ENCODE peak calls at places on chromosomes 7 and 10, in five cellular contexts. H is esophagus squamous epithelium, Z is gastrocnemius medialis, I is thoracic aorta, E is OCI-LY7. Y is an unnamed sample. For H3K36me3, the result is how much of the 10 kb centered on the place peaks cover.

GRCh38 chr7:39016609-39017008 is 38.9 kb downstream of the POU6F2 start:
- DNase-seq in H (no peak), E (no peak), Z (no peak), I (no peak), Y (no peak)

GRCh38 chr7:4227105-4228010 is 454.7 kb upstream of the FOXK1 start:
- DNase-seq in Z (no peak), H (no peak), I (no peak), E (no peak), Y (no peak)

GRCh38 chr7:98879198-98879988 is 1.1 kb downstream of the TRRAP start:
- DNase-seq in I (no peak), Z (peak), H (no peak), E (peak), Y (no peak)

GRCh38 chr10:37442882-37443281 is 317.5 kb downstream of the ANKRD30A start:
- DNase-seq in Z (no peak), E (no peak), H (no peak), I (no peak), Y (no peak)

GRCh38 chr7:129227646-129228578 is 3.1 kb downstream of the AHCYL2 start:
- DNase-seq in H (no peak), I (no peak), E (no peak), Z (no peak), Y (no peak)

GRCh38 chr7:51224811-51225581 is 91.6 kb downstream of the COBL start:
- DNase-seq in E (no peak), Z (peak), I (no peak), H (no peak), Y (no peak)

GRCh38 chr10:72421895-72422540 is 67.3 kb upstream of the DNAJB12 start:
- DNase-seq in H (no peak), I (no peak), Z (no peak), E (no peak), Y (no peak)

GRCh38 chr7:35722054-35722849 is 27.3 kb upstream of the HERPUD2 start:
- DNase-seq in Z (no peak), H (no peak), E (peak), I (no peak), Y (no peak)

GRCh38 chr7:81064446-81064845 is 145.6 kb upstream of the SEMA3C start:
- DNase-seq in I (no peak), E (no peak), Z (no peak), H (no peak), Y (no peak)

GRCh38 chr7:122463631-122464030 is 159.1 kb upstream of the FEZF1 start:
- DNase-seq in Z (no peak), E (no peak), H (no peak), I (no peak), Y (no peak)

GRCh38 chr7:63899691-63900393 is 98.8 kb upstream of the ZNF722 start:
- DNase-seq in I (peak), Z (peak), E (no peak), H (peak), Y (no peak)

GRCh38 chr10:1007583-1007982 is 18.1 kb downstream of the IDI2 start:
- DNase-seq in I (no peak), Z (no peak), E (no peak), H (no peak), Y (no peak)

GRCh38 chr7:27213904-27214586 is 14.2 kb upstream of the HOXA13 start:
- DNase-seq in I (no peak), E (no peak), Z (no peak), H (no peak), Y (no peak)

GRCh38 chr10:124006526-124006925 is 86.9 kb downstream of the CHST15 start:
- DNase-seq in E (no peak), Z (peak), I (no peak), H (no peak), Y (no peak)

GRCh38 chr10:93552780-93553179 is 13.7 kb upstream of the FFAR4 start:
- DNase-seq in E (no peak), I (no peak), H (no peak), Z (no peak), Y (no peak)

GRCh38 chr7:116776610-116777289 is 85.6 kb upstream of the CAPZA2 start:
- DNase-seq in Z (no peak), E (no peak), H (no peak), I (no peak), Y (peak)

GRCh38 chr7:96016735-96017134 is 244.4 kb downstream of the DYNC1I1 start:
- DNase-seq in I (no peak), H (no peak), Z (no peak), E (no peak), Y (no peak)

GRCh38 chr10:70328987-70329386 is 45.2 kb upstream of the NPFFR1 start:
- DNase-seq in Z (peak), H (no peak), E (no peak), I (no peak), Y (no peak)

GRCh38 chr10:100364735-100365391 is 17.8 kb downstream of the SCD start:
- DNase-seq in H (no peak), I (no peak), E (no peak), Z (peak), Y (peak)

GRCh38 chr10:76456190-76456589 is 1024.8 kb downstream of the LRMDA start:
- DNase-seq in Z (peak), I (no peak), H (no peak), E (no peak), Y (no peak)

GRCh38 chr7:95527033-95527775 is 41.5 kb downstream of the ASB4 start:
- DNase-seq in E (peak), Z (peak), H (no peak), I (no peak), Y (peak)

GRCh38 chr10:42645103-42645502 is 6.7 kb upstream of the ZNF33B start:
- DNase-seq in Z (no peak), H (no peak), E (no peak), I (no peak), Y (no peak)

GRCh38 chr7:24826662-24827020 is 69.4 kb upstream of the GSDME start:
- DNase-seq in H (no peak), Z (no peak), I (no peak), E (no peak), Y (no peak)

GRCh38 chr7:121005996-121006565 is 17.6 kb downstream of the CPED1 start:
- DNase-seq in Z (no peak), I (no peak), E (no peak), H (no peak), Y (no peak)

GRCh38 chr7:56471811-56472210 is 355.6 kb upstream of the NUPR2 start:
- DNase-seq in I (no peak), E (no peak), Z (no peak), H (no peak), Y (no peak)

DNA sequence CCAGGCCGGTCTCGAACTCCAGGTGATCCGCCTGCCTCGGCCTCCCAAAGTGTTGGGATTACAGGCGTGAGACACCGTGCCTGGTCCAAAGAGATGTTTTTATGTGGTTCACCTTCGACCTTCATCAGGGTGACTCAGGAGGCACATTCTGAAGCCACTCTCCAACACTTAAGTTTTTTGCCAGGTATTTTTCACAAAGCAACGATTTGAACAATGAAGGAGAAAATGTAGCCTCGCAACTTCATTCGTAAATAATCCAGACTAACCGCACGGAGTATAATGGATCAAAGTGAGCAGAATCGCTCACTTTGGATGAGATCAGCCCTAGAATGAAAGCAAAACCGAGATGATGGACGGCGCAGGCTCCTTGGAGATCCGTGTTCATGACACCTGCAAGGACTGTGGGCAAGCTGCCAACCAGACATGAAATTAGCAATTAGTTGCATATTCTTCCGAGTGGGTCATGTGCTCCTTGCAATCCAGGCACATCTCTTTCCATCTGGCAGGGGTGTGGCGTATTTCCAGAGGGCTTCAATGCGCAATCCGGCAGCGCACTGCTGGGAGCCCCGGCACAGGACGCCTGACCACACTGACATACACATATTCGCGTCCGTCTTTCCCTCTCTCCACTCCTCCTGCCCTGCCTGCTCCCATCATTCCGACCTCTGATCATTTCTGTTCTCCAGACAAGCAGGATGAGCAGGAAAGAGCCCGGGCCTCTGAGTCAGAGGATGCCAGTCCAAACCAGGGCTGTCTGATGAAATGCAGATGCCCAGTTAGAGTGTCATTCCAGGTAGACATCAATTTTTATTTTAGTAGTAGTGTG is 148.4 kb downstream of the KLF6 start:
- DNase-seq in H (no peak), Z (no peak), E (no peak), I (no peak), Y (no peak)
- H3K36me3 ChIP-seq in H (under half), Z (under half), E (under half), I (under half), Y (under half)

DNA sequence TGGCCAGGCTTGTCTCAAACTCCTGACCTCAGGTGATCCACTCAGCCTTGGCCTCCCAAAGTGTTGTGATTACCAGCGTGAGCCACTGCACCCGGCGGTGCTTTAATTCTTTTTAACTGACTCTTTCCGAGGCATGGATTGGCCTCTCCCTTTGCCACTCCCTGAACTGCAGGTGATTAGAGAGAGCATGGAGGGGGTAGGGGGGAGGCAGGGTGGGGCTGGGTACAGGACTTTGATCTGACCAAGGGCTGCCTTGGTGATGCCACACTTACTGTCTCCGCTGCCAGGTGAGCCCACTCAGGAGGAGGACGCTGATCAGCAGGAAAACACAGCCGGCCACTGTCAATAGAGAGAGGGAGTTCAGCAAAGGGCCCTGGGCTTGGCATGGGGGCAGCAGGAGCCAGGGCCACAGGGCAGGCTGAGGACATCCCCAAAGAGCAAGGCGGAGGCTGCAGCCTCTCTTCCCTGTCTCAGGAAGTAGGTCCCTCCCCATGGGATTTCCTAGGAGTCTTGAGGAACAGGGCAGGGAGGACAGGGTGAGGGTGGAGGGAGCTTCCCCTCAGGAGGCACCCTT is 40.5 kb upstream of the IL15RA start:
- DNase-seq in E (no peak), I (no peak), Z (no peak), H (no peak), Y (no peak)
- H3K36me3 ChIP-seq in E (under half), I (under half), Z (under half), H (under half), Y (under half)

GRCh38 chr10:73771722-73772279 is 10.0 kb upstream of the CHCHD1 start:
- DNase-seq in E (peak), I (no peak), Z (peak), H (no peak), Y (no peak)
- H3K36me3 ChIP-seq in E (half or more), I (under half), Z (under half), H (half or more), Y (under half)

DNA sequence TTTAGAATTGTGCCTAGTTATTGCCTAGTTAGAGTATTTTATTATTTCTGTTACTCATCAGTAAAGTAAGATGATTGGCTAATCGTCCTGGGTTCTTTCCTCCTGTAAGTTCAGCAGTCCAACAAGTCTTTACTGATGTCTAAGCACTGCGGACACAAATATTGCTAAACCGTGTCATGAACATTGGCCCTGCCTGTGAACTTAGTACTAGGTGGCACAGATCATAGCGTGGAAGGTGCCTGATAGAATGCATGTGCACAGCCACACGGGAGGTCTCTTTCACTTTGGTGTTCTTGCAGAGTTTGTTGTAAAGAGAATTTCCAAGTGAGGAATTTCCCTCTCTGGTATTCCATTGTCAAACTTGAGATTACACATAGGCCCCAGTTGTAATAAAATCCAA is 38.0 kb downstream of the RBM33 start:
- DNase-seq in H (no peak), Z (no peak), E (no peak), I (no peak), Y (no peak)
- H3K36me3 ChIP-seq in H (half or more), Z (under half), E (half or more), I (under half), Y (under half)

GRCh38 chr10:74122060-74122459 is 28.6 kb downstream of the AP3M1 start:
- DNase-seq in H (no peak), E (no peak), Z (no peak), I (no peak), Y (no peak)
- H3K36me3 ChIP-seq in H (half or more), E (half or more), Z (under half), I (under half), Y (half or more)

DNA sequence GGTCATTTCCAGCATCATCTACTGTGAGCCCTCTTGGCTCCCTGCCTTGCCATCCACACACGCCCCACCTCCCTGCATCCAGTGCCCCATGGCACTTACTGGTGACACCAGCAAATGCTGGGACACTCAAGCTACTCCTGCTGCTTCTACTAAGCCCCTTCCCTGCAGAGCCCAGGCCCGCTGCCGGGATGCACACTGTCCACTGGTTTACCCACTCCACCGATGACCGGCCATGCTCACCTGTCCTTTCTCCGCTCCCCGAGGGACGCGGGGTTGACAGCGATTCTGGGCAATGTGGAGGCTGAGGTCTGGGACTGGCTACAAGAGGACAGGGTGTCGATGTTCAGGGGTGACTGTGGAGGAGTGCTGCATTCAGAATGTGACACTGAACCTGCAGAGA is 110.2 kb downstream of the DLG5 start:
- DNase-seq in E (no peak), H (no peak), Z (no peak), I (no peak), Y (no peak)
- H3K36me3 ChIP-seq in E (under half), H (half or more), Z (under half), I (half or more), Y (under half)

GRCh38 chr10:13173619-13174018 is 12.3 kb downstream of the MCM10 start:
- DNase-seq in E (no peak), I (no peak), Z (no peak), H (no peak), Y (no peak)
- H3K36me3 ChIP-seq in E (half or more), I (under half), Z (under half), H (under half), Y (under half)

GRCh38 chr10:13650961-13651360 is 64.2 kb downstream of the PRPF18 start:
- DNase-seq in H (no peak), Z (no peak), I (no peak), E (no peak), Y (no peak)

GRCh38 chr10:13644866-13645265 is 58.1 kb downstream of the PRPF18 start:
- DNase-seq in E (no peak), H (no peak), I (no peak), Z (no peak), Y (no peak)

GRCh38 chr10:13651969-13652720 is 65.4 kb downstream of the PRPF18 start:
- DNase-seq in E (no peak), H (no peak), I (no peak), Z (no peak), Y (no peak)

GRCh38 chr10:13649844-13650520 is 63.2 kb downstream of the PRPF18 start:
- DNase-seq in I (no peak), Z (no peak), E (no peak), H (no peak), Y (no peak)

DNA sequence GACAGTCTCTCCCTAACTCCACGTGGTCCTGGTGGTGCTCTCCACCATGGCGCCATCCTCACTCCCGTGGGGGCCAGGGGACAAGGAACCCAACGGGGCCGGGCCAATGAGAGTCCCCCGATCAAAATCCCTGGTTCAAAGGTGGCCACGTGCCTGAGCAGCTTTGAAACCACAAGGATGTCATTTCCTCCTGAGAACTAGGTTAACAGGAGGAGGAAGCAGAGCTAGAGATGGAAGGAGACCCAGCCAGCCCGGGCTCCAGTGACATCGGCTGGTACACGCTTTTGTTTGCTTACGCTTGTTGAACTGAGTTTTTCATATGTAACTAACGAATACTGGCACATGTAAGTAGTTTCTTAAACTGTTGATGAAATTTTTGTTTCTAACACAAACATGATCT is 61.7 kb downstream of the PRPF18 start:
- DNase-seq in H (no peak), Z (no peak), E (no peak), I (no peak), Y (no peak)
- H3K36me3 ChIP-seq in H (half or more), Z (under half), E (under half), I (under half), Y (under half)

GRCh38 chr7:5647816-5648215 is 133.6 kb downstream of the RNF216 start:
- DNase-seq in E (no peak), H (no peak), I (no peak), Z (no peak), Y (no peak)

GRCh38 chr7:5646846-5647245 is 134.6 kb downstream of the RNF216 start:
- DNase-seq in Z (no peak), E (no peak), I (no peak), H (no peak), Y (no peak)

GRCh38 chr7:5652118-5652517 is 129.3 kb downstream of the RNF216 start:
- DNase-seq in I (no peak), E (no peak), Z (no peak), H (no peak), Y (no peak)

GRCh38 chr7:5652829-5653228 is 128.6 kb downstream of the RNF216 start:
- DNase-seq in H (no peak), I (no peak), Z (no peak), E (no peak), Y (no peak)

GRCh38 chr7:5649658-5650057 is 131.8 kb downstream of the RNF216 start:
- DNase-seq in I (no peak), H (no peak), Z (no peak), E (no peak), Y (no peak)
- H3K36me3 ChIP-seq in I (under half), H (half or more), Z (under half), E (under half), Y (under half)

Y was measured in Panc1.